ENCODE peak calls at places on chromosomes 1 and 21, in nine cellular contexts. L is activated naive CD4-positive, alpha-beta T cell treated with anti-CD3 and anti-CD28 coated beads, Interleukin-2, amount 10 ng/mL, durations not matched to agents 7 days and 5 days; Y is activated T-cell treated with anti-CD3 and anti-CD28 coated beads, Interleukin-2, amount 50 U/mL, for 24 hours; A is WTC11; K is NCI-H1092 treated with DMSO at 0.1 percent for 48 hours; F is Kasumi-1; U is naive B cell; T is germinal center; O is ureter. E is an unnamed sample.

GRCh38 chr21:33149166-33149565 is 79.2 kb downstream of the OLIG1 start:
- DNase-seq in L (no peak), Y (no peak), A (no peak), K (no peak), F (no peak), U (no peak), T (no peak), O (no peak), E (no peak)

GRCh38 chr1:200029035-200029623 is 1.6 kb downstream of the NR5A2 start:
- DNase-seq in L (no peak), Y (peak), A (peak), K (peak), F (peak), U (no peak), T (peak), O (no peak), E (peak)

GRCh38 chr1:115135681-115136080 is 46.4 kb upstream of the TSPAN2 start:
- DNase-seq in L (no peak), Y (no peak), A (no peak), K (no peak), F (no peak), U (no peak), T (no peak), O (no peak), E (no peak)

GRCh38 chr1:203640723-203641523 is 14.3 kb downstream of the ATP2B4 start:
- DNase-seq in L (no peak), Y (no peak), A (no peak), K (no peak), F (no peak), U (no peak), T (no peak), O (no peak), E (no peak)

GRCh38 chr1:221206076-221206475 is 326.8 kb downstream of the HLX start:
- DNase-seq in L (no peak), Y (no peak), A (no peak), K (no peak), F (no peak), U (no peak), T (no peak), O (no peak), E (no peak)

GRCh38 chr1:44655609-44656008 is 18.7 kb downstream of the TMEM53 start:
- DNase-seq in L (no peak), Y (no peak), A (peak), K (no peak), F (peak), U (no peak), T (no peak), O (no peak), E (no peak)

GRCh38 chr1:8473121-8473891 is 155.4 kb downstream of the SLC45A1 start:
- DNase-seq in L (no peak), Y (no peak), A (no peak), K (no peak), F (no peak), U (no peak), T (no peak), O (no peak), E (no peak)

GRCh38 chr21:33734326-33734725 is 92.0 kb downstream of the ITSN1 start:
- DNase-seq in L (no peak), Y (no peak), A (no peak), K (no peak), F (no peak), U (no peak), T (no peak), O (no peak), E (no peak)

GRCh38 chr1:67802565-67802964 is 30.7 kb downstream of the GNG12 start:
- DNase-seq in L (no peak), Y (no peak), A (no peak), K (no peak), F (no peak), U (no peak), T (no peak), O (no peak), E (no peak)

GRCh38 chr21:42555756-42556438 is 42.2 kb downstream of the SLC37A1 start:
- DNase-seq in L (no peak), Y (no peak), A (peak), K (no peak), F (no peak), U (no peak), T (no peak), O (no peak), E (no peak)

GRCh38 chr1:26907071-26907922 is 6.5 kb downstream of the NR0B2 start:
- DNase-seq in L (no peak), Y (no peak), A (no peak), K (no peak), F (no peak), U (no peak), T (no peak), O (no peak), E (no peak)

GRCh38 chr1:214004014-214004413 is 16.2 kb downstream of the PROX1 start:
- DNase-seq in L (no peak), Y (no peak), A (no peak), K (peak), F (no peak), U (no peak), T (no peak), O (no peak), E (no peak)

GRCh38 chr21:27759091-27759659 is 792.3 kb upstream of the ADAMTS5 start:
- DNase-seq in L (no peak), Y (no peak), A (peak), K (no peak), F (no peak), U (no peak), T (no peak), O (no peak), E (no peak)

GRCh38 chr21:35833991-35834390 is 226.3 kb downstream of the SETD4 start:
- DNase-seq in L (no peak), Y (no peak), A (no peak), K (no peak), F (no peak), U (no peak), T (no peak), O (no peak), E (no peak)

GRCh38 chr1:110555807-110556470 is 37.0 kb upstream of the KCNA10 start:
- DNase-seq in L (no peak), Y (no peak), A (no peak), K (peak), F (no peak), U (no peak), T (no peak), O (peak), E (no peak)

GRCh38 chr1:205949753-205950152 is 6.5 kb upstream of the SLC26A9 start:
- DNase-seq in L (no peak), Y (no peak), A (no peak), K (no peak), F (no peak), U (no peak), T (no peak), O (no peak), E (no peak)

GRCh38 chr21:39542736-39543135 is 70.0 kb upstream of the B3GALT5 start:
- DNase-seq in L (no peak), Y (no peak), A (no peak), K (no peak), F (no peak), U (no peak), T (no peak), O (no peak), E (no peak)

GRCh38 chr1:2380816-2381591 is 10.3 kb downstream of the MORN1 start:
- DNase-seq in L (no peak), Y (no peak), A (no peak), K (no peak), F (no peak), U (no peak), T (no peak), O (no peak), E (no peak)

GRCh38 chr1:150257624-150258274 is at the start of gene CA14:
- DNase-seq in L (no peak), Y (no peak), A (peak), K (no peak), F (no peak), U (no peak), T (no peak), O (no peak), E (no peak)

GRCh38 chr1:87179851-87180519 is 148.7 kb upstream of the LMO4 start:
- DNase-seq in L (no peak), Y (no peak), A (no peak), K (no peak), F (no peak), U (no peak), T (no peak), O (no peak), E (no peak)

GRCh38 chr1:27993241-27993640 is 33.5 kb downstream of the XKR8 start:
- DNase-seq in L (peak), Y (no peak), A (no peak), K (no peak), F (no peak), U (no peak), T (no peak), O (no peak), E (no peak)

GRCh38 chr1:2435091-2435490 is 22.7 kb upstream of the PEX10 start:
- DNase-seq in L (no peak), Y (no peak), A (no peak), K (no peak), F (no peak), U (no peak), T (no peak), O (no peak), E (no peak)

GRCh38 chr1:15128520-15129313 is 24.8 kb upstream of the TMEM51 start:
- DNase-seq in L (peak), Y (peak), A (peak), K (peak), F (peak), U (peak), T (peak), O (peak), E (peak)

GRCh38 chr1:19643602-19644419 is at the start of gene NBL1:
- DNase-seq in L (peak), Y (peak), A (no peak), K (no peak), F (peak), U (peak), T (peak), O (peak), E (no peak)

GRCh38 chr1:212641956-212642355 is 33.4 kb downstream of the ATF3 start:
- DNase-seq in L (no peak), Y (no peak), A (no peak), K (no peak), F (no peak), U (no peak), T (no peak), O (no peak), E (no peak)

GRCh38 chr1:12518956-12519707 is 98.9 kb downstream of the DHRS3 start:
- DNase-seq in L (no peak), Y (peak), A (no peak), K (no peak), F (no peak), U (no peak), T (no peak), O (no peak), E (no peak)

GRCh38 chr21:39430016-39430415 is 15.6 kb downstream of the LCA5L start:
- DNase-seq in L (no peak), Y (no peak), A (no peak), K (no peak), F (no peak), U (no peak), T (no peak), O (no peak), E (no peak)

GRCh38 chr1:6795203-6795602 is 9.9 kb downstream of the CAMTA1 start:
- DNase-seq in L (no peak), Y (no peak), A (no peak), K (no peak), F (no peak), U (no peak), T (no peak), O (no peak), E (no peak)

GRCh38 chr1:74513901-74514300 is 1.5 kb upstream of the LRRC53 start:
- DNase-seq in L (no peak), Y (no peak), A (no peak), K (no peak), F (no peak), U (no peak), T (no peak), O (no peak), E (no peak)